ENCODE peak calls at places on chromosomes 12 and 14, in seven cellular contexts. One of them, this sample, is unnamed.

GRCh38 chr12:105053116-105053572 is 31.1 kb downstream of the ALDH1L2 start:
- DNase-seq in activated T-cell treated with anti-CD3 and anti-CD28 coated beads, Interleukin-2, amount 50 U/mL, for 24 hours: peak; percentile 78
- DNase-seq in body of pancreas: peak; percentile 85
- DNase-seq in CD8-positive, alpha-beta T cell: peak; percentile 82
- DNase-seq in NCI-H1930: peak; percentile 62
- DNase-seq in frontal cortex: peak; percentile 36
- DNase-seq in NCI-H345: peak; percentile 79
- DNase-seq in this sample: peak; percentile 83

GRCh38 chr14:60506462-60506984 is 2.4 kb upstream of the SIX6 start:
- DNase-seq in CD8-positive, alpha-beta T cell: no peak
- DNase-seq in NCI-H345: no peak
- DNase-seq in frontal cortex: no peak
- DNase-seq in NCI-H1930: no peak
- DNase-seq in activated T-cell treated with anti-CD3 and anti-CD28 coated beads, Interleukin-2, amount 50 U/mL, for 24 hours: no peak
- DNase-seq in body of pancreas: no peak
- DNase-seq in this sample: no peak

GRCh38 chr14:88154321-88154720 is 149.4 kb downstream of the GPR65 start:
- DNase-seq in NCI-H345: no peak
- DNase-seq in NCI-H1930: no peak
- DNase-seq in CD8-positive, alpha-beta T cell: no peak
- DNase-seq in activated T-cell treated with anti-CD3 and anti-CD28 coated beads, Interleukin-2, amount 50 U/mL, for 24 hours: no peak
- DNase-seq in body of pancreas: no peak
- DNase-seq in frontal cortex: no peak
- DNase-seq in this sample: no peak

GRCh38 chr14:96016761-96017160 is 22.4 kb upstream of the C14orf132 start:
- DNase-seq in CD8-positive, alpha-beta T cell: no peak
- DNase-seq in frontal cortex: no peak
- DNase-seq in NCI-H345: peak; percentile 90
- DNase-seq in body of pancreas: no peak
- DNase-seq in NCI-H1930: no peak
- DNase-seq in activated T-cell treated with anti-CD3 and anti-CD28 coated beads, Interleukin-2, amount 50 U/mL, for 24 hours: no peak
- DNase-seq in this sample: no peak

GRCh38 chr12:116318738-116319050 is 41.2 kb upstream of the MED13L start:
- DNase-seq in activated T-cell treated with anti-CD3 and anti-CD28 coated beads, Interleukin-2, amount 50 U/mL, for 24 hours: no peak
- DNase-seq in body of pancreas: peak; percentile 53
- DNase-seq in frontal cortex: no peak
- DNase-seq in CD8-positive, alpha-beta T cell: no peak
- DNase-seq in NCI-H1930: no peak
- DNase-seq in NCI-H345: no peak
- DNase-seq in this sample: no peak

GRCh38 chr12:97754306-97754705 is 291.7 kb downstream of the RMST start:
- DNase-seq in CD8-positive, alpha-beta T cell: no peak
- DNase-seq in frontal cortex: no peak
- DNase-seq in NCI-H345: no peak
- DNase-seq in body of pancreas: no peak
- DNase-seq in activated T-cell treated with anti-CD3 and anti-CD28 coated beads, Interleukin-2, amount 50 U/mL, for 24 hours: no peak
- DNase-seq in NCI-H1930: no peak
- DNase-seq in this sample: no peak

GRCh38 chr12:5521456-5522325 is 89.8 kb downstream of the NTF3 start:
- DNase-seq in NCI-H1930: no peak
- DNase-seq in frontal cortex: no peak
- DNase-seq in NCI-H345: no peak
- DNase-seq in activated T-cell treated with anti-CD3 and anti-CD28 coated beads, Interleukin-2, amount 50 U/mL, for 24 hours: no peak
- DNase-seq in CD8-positive, alpha-beta T cell: no peak
- DNase-seq in body of pancreas: no peak
- DNase-seq in this sample: no peak

GRCh38 chr12:121949643-121950397 is 31.4 kb downstream of the CFAP251 start:
- DNase-seq in activated T-cell treated with anti-CD3 and anti-CD28 coated beads, Interleukin-2, amount 50 U/mL, for 24 hours: no peak
- DNase-seq in NCI-H1930: no peak
- DNase-seq in CD8-positive, alpha-beta T cell: no peak
- DNase-seq in body of pancreas: no peak
- DNase-seq in NCI-H345: peak; percentile 5
- DNase-seq in frontal cortex: no peak
- DNase-seq in this sample: no peak

GRCh38 chr12:81809113-81809777 is 50.1 kb upstream of the PPFIA2 start:
- DNase-seq in body of pancreas: no peak
- DNase-seq in NCI-H345: no peak
- DNase-seq in frontal cortex: no peak
- DNase-seq in NCI-H1930: no peak
- DNase-seq in activated T-cell treated with anti-CD3 and anti-CD28 coated beads, Interleukin-2, amount 50 U/mL, for 24 hours: no peak
- DNase-seq in CD8-positive, alpha-beta T cell: no peak
- DNase-seq in this sample: no peak

GRCh38 chr12:3141339-3142321 is 64.5 kb downstream of the TSPAN9 start:
- DNase-seq in NCI-H1930: no peak
- DNase-seq in frontal cortex: no peak
- DNase-seq in CD8-positive, alpha-beta T cell: no peak
- DNase-seq in body of pancreas: no peak
- DNase-seq in activated T-cell treated with anti-CD3 and anti-CD28 coated beads, Interleukin-2, amount 50 U/mL, for 24 hours: no peak
- DNase-seq in NCI-H345: no peak
- DNase-seq in this sample: no peak

GRCh38 chr12:96327889-96328288 is 72.3 kb downstream of the CDK17 start:
- DNase-seq in activated T-cell treated with anti-CD3 and anti-CD28 coated beads, Interleukin-2, amount 50 U/mL, for 24 hours: no peak
- DNase-seq in body of pancreas: no peak
- DNase-seq in NCI-H1930: no peak
- DNase-seq in frontal cortex: no peak
- DNase-seq in CD8-positive, alpha-beta T cell: no peak
- DNase-seq in NCI-H345: no peak
- DNase-seq in this sample: no peak

GRCh38 chr14:65110525-65110924 is 8.2 kb upstream of the MAX start:
- DNase-seq in body of pancreas: no peak
- DNase-seq in NCI-H345: no peak
- DNase-seq in frontal cortex: no peak
- DNase-seq in CD8-positive, alpha-beta T cell: no peak
- DNase-seq in activated T-cell treated with anti-CD3 and anti-CD28 coated beads, Interleukin-2, amount 50 U/mL, for 24 hours: no peak
- DNase-seq in NCI-H1930: no peak
- DNase-seq in this sample: no peak

GRCh38 chr12:124816295-124816854 is 47.3 kb downstream of the SCARB1 start:
- DNase-seq in frontal cortex: no peak
- DNase-seq in NCI-H1930: no peak
- DNase-seq in CD8-positive, alpha-beta T cell: no peak
- DNase-seq in body of pancreas: no peak
- DNase-seq in activated T-cell treated with anti-CD3 and anti-CD28 coated beads, Interleukin-2, amount 50 U/mL, for 24 hours: no peak
- DNase-seq in NCI-H345: no peak
- DNase-seq in this sample: no peak

GRCh38 chr14:89231426-89232113 is 185.5 kb downstream of the FOXN3 start:
- DNase-seq in activated T-cell treated with anti-CD3 and anti-CD28 coated beads, Interleukin-2, amount 50 U/mL, for 24 hours: no peak
- DNase-seq in body of pancreas: no peak
- DNase-seq in NCI-H345: no peak
- DNase-seq in frontal cortex: no peak
- DNase-seq in NCI-H1930: no peak
- DNase-seq in CD8-positive, alpha-beta T cell: no peak
- DNase-seq in this sample: no peak

GRCh38 chr12:107818984-107819383 is 44.5 kb downstream of the ASCL4 start:
- DNase-seq in body of pancreas: no peak
- DNase-seq in NCI-H1930: no peak
- DNase-seq in CD8-positive, alpha-beta T cell: no peak
- DNase-seq in NCI-H345: no peak
- DNase-seq in frontal cortex: peak; percentile 42
- DNase-seq in activated T-cell treated with anti-CD3 and anti-CD28 coated beads, Interleukin-2, amount 50 U/mL, for 24 hours: no peak
- DNase-seq in this sample: no peak

GRCh38 chr12:2494490-2495192 is 300.1 kb upstream of the FKBP4 start:
- DNase-seq in CD8-positive, alpha-beta T cell: no peak
- DNase-seq in frontal cortex: no peak
- DNase-seq in NCI-H345: no peak
- DNase-seq in activated T-cell treated with anti-CD3 and anti-CD28 coated beads, Interleukin-2, amount 50 U/mL, for 24 hours: no peak
- DNase-seq in NCI-H1930: no peak
- DNase-seq in body of pancreas: peak; percentile 18
- DNase-seq in this sample: no peak

GRCh38 chr12:100656806-100657205 is 83.3 kb downstream of the GAS2L3 start:
- DNase-seq in frontal cortex: no peak
- DNase-seq in body of pancreas: no peak
- DNase-seq in activated T-cell treated with anti-CD3 and anti-CD28 coated beads, Interleukin-2, amount 50 U/mL, for 24 hours: no peak
- DNase-seq in CD8-positive, alpha-beta T cell: no peak
- DNase-seq in NCI-H345: peak; percentile 13
- DNase-seq in NCI-H1930: peak; percentile 67
- DNase-seq in this sample: no peak

GRCh38 chr12:116818948-116819832 is 62.1 kb downstream of the HRK start:
- DNase-seq in body of pancreas: peak; percentile 94
- DNase-seq in frontal cortex: peak; percentile 98
- DNase-seq in NCI-H1930: peak; percentile 86
- DNase-seq in CD8-positive, alpha-beta T cell: peak; percentile 90
- DNase-seq in activated T-cell treated with anti-CD3 and anti-CD28 coated beads, Interleukin-2, amount 50 U/mL, for 24 hours: peak; percentile 91
- DNase-seq in NCI-H345: peak; percentile 89
- DNase-seq in this sample: peak; percentile 97

GRCh38 chr12:65608319-65608916 is 215.9 kb upstream of the HMGA2 start:
- DNase-seq in frontal cortex: no peak
- DNase-seq in NCI-H1930: no peak
- DNase-seq in NCI-H345: no peak
- DNase-seq in body of pancreas: no peak
- DNase-seq in CD8-positive, alpha-beta T cell: no peak
- DNase-seq in activated T-cell treated with anti-CD3 and anti-CD28 coated beads, Interleukin-2, amount 50 U/mL, for 24 hours: no peak
- DNase-seq in this sample: no peak

GRCh38 chr14:88195676-88196075 is 127.4 kb downstream of the KCNK10 start:
- DNase-seq in NCI-H1930: no peak
- DNase-seq in frontal cortex: no peak
- DNase-seq in CD8-positive, alpha-beta T cell: no peak
- DNase-seq in NCI-H345: no peak
- DNase-seq in body of pancreas: peak; percentile 39
- DNase-seq in activated T-cell treated with anti-CD3 and anti-CD28 coated beads, Interleukin-2, amount 50 U/mL, for 24 hours: no peak
- DNase-seq in this sample: no peak

GRCh38 chr14:53542692-53543091 is 389.6 kb upstream of the DDHD1 start:
- DNase-seq in NCI-H1930: no peak
- DNase-seq in body of pancreas: peak; percentile 21
- DNase-seq in frontal cortex: no peak
- DNase-seq in NCI-H345: peak; percentile 89
- DNase-seq in CD8-positive, alpha-beta T cell: no peak
- DNase-seq in activated T-cell treated with anti-CD3 and anti-CD28 coated beads, Interleukin-2, amount 50 U/mL, for 24 hours: no peak
- DNase-seq in this sample: no peak

GRCh38 chr12:32230607-32230982 is 123.9 kb downstream of the BICD1 start:
- DNase-seq in activated T-cell treated with anti-CD3 and anti-CD28 coated beads, Interleukin-2, amount 50 U/mL, for 24 hours: no peak
- DNase-seq in frontal cortex: no peak
- DNase-seq in body of pancreas: no peak
- DNase-seq in CD8-positive, alpha-beta T cell: no peak
- DNase-seq in NCI-H1930: peak; percentile 18
- DNase-seq in NCI-H345: no peak
- DNase-seq in this sample: no peak

GRCh38 chr12:106078358-106079025 is 60.3 kb downstream of the NUAK1 start:
- DNase-seq in frontal cortex: peak; percentile 57
- DNase-seq in activated T-cell treated with anti-CD3 and anti-CD28 coated beads, Interleukin-2, amount 50 U/mL, for 24 hours: no peak
- DNase-seq in CD8-positive, alpha-beta T cell: no peak
- DNase-seq in NCI-H1930: no peak
- DNase-seq in NCI-H345: no peak
- DNase-seq in body of pancreas: peak; percentile 19
- DNase-seq in this sample: no peak